ENCODE peak calls at places on chromosomes 3 and 15, in six cellular contexts. I, M, C, L, N and Z are unnamed samples.

GRCh38 chr3:78322780-78323179 is 1282.9 kb downstream of the ROBO2 start:
- DNase-seq in I (no peak), L (peak; percentile 53), N (no peak), C (no peak), M (no peak), Z (no peak)

GRCh38 chr15:39250460-39251186 is 330.3 kb upstream of the THBS1 start:
- DNase-seq in C (no peak), N (no peak), M (no peak), L (no peak), I (no peak), Z (no peak)

GRCh38 chr3:134325722-134326121 is 48.5 kb downstream of the AMOTL2 start:
- DNase-seq in N (peak; percentile 53), L (no peak), I (no peak), C (peak; percentile 26), M (no peak), Z (no peak)

GRCh38 chr15:41941644-41942415 is 30.5 kb downstream of the EHD4 start:
- DNase-seq in I (no peak), N (no peak), C (no peak), M (no peak), L (peak; percentile 78), Z (no peak)

GRCh38 chr3:56769125-56769709 is 32.5 kb downstream of the ARHGEF3 start:
- DNase-seq in I (no peak), M (no peak), L (peak; percentile 19), C (no peak), N (no peak), Z (no peak)

GRCh38 chr15:97929456-97930229 is 30.9 kb upstream of the ARRDC4 start:
- DNase-seq in C (no peak), N (no peak), L (no peak), M (no peak), I (no peak), Z (no peak)

GRCh38 chr15:44102675-44103254 is 92.3 kb downstream of the FRMD5 start:
- DNase-seq in I (no peak), N (peak; percentile 36), C (no peak), M (peak; percentile 99), L (peak; percentile 43), Z (no peak)

GRCh38 chr15:38611228-38611627 is 46.6 kb upstream of the RASGRP1 start:
- DNase-seq in C (no peak), M (no peak), L (no peak), I (no peak), N (no peak), Z (no peak)

GRCh38 chr3:169659096-169659521 is 4.4 kb downstream of the MECOM start:
- DNase-seq in M (no peak), L (peak; percentile 60), C (no peak), N (peak; percentile 62), I (no peak), Z (no peak)

GRCh38 chr15:33157636-33158035 is 36.9 kb downstream of the FMN1 start:
- DNase-seq in N (no peak), C (no peak), M (no peak), I (no peak), L (no peak), Z (no peak)

GRCh38 chr3:139948467-139948866 is 13.5 kb downstream of the CLSTN2 start:
- DNase-seq in C (no peak), M (no peak), N (no peak), I (no peak), L (no peak), Z (no peak)

GRCh38 chr3:30751610-30752299 is 142.7 kb downstream of the GADL1 start:
- DNase-seq in N (no peak), M (peak; percentile 34), L (peak; percentile 71), C (peak; percentile 52), I (peak; percentile 36), Z (no peak)

GRCh38 chr3:152197937-152198336 is 70.8 kb upstream of the MBNL1 start:
- DNase-seq in N (no peak), M (no peak), C (no peak), I (no peak), L (no peak), Z (no peak)

GRCh38 chr15:92580021-92580420 is 75.6 kb downstream of the FAM174B start:
- DNase-seq in L (no peak), N (no peak), M (no peak), C (no peak), I (no peak), Z (no peak)

GRCh38 chr3:11195201-11195600 is 40.9 kb downstream of the HRH1 start:
- DNase-seq in L (no peak), C (no peak), N (no peak), M (peak; percentile 35), I (no peak), Z (no peak)

GRCh38 chr3:123759311-123759710 is 124.8 kb downstream of the MYLK start:
- DNase-seq in N (no peak), I (no peak), M (peak; percentile 37), L (no peak), C (no peak), Z (no peak)

GRCh38 chr3:173214576-173214975 is 73.5 kb upstream of the SPATA16 start:
- DNase-seq in N (no peak), M (no peak), C (no peak), I (no peak), L (no peak), Z (no peak)

GRCh38 chr3:178202199-178202598 is 334.0 kb upstream of the KCNMB2 start:
- DNase-seq in M (no peak), N (no peak), L (no peak), C (no peak), I (no peak), Z (no peak)

GRCh38 chr3:154182322-154182922 is 61.2 kb downstream of the ARHGEF26 start:
- DNase-seq in C (no peak), I (no peak), N (no peak), M (no peak), L (no peak), Z (no peak)

GRCh38 chr15:42508263-42508690 is 12.8 kb downstream of the SNAP23 start:
- DNase-seq in M (peak; percentile 55), C (no peak), I (peak; percentile 76), N (no peak), L (no peak), Z (no peak)

GRCh38 chr3:94004301-94004910 is 24.0 kb downstream of the STX19 start:
- DNase-seq in N (no peak), C (no peak), I (no peak), M (peak; percentile 83), L (peak; percentile 30), Z (no peak)

GRCh38 chr3:24197809-24198208 is 252.7 kb downstream of the NR1D2 start:
- DNase-seq in I (no peak), M (no peak), L (peak; percentile 57), N (peak; percentile 17), C (no peak), Z (no peak)

GRCh38 chr3:150081084-150081483 is 110.4 kb upstream of the PFN2 start:
- DNase-seq in L (no peak), I (no peak), N (no peak), M (peak; percentile 80), C (no peak), Z (no peak)

GRCh38 chr3:23479615-23480323 is 276.6 kb downstream of the UBE2E2 start:
- DNase-seq in I (no peak), M (no peak), C (no peak), L (no peak), N (no peak), Z (no peak)

GRCh38 chr3:193620055-193620454 is 27.0 kb downstream of the OPA1 start:
- DNase-seq in N (no peak), I (no peak), M (no peak), C (no peak), L (no peak), Z (no peak)

GRCh38 chr3:14429237-14429636 is 26.8 kb downstream of the SLC6A6 start:
- DNase-seq in I (no peak), L (no peak), N (no peak), M (peak; percentile 38), C (no peak), Z (no peak)

DNA sequence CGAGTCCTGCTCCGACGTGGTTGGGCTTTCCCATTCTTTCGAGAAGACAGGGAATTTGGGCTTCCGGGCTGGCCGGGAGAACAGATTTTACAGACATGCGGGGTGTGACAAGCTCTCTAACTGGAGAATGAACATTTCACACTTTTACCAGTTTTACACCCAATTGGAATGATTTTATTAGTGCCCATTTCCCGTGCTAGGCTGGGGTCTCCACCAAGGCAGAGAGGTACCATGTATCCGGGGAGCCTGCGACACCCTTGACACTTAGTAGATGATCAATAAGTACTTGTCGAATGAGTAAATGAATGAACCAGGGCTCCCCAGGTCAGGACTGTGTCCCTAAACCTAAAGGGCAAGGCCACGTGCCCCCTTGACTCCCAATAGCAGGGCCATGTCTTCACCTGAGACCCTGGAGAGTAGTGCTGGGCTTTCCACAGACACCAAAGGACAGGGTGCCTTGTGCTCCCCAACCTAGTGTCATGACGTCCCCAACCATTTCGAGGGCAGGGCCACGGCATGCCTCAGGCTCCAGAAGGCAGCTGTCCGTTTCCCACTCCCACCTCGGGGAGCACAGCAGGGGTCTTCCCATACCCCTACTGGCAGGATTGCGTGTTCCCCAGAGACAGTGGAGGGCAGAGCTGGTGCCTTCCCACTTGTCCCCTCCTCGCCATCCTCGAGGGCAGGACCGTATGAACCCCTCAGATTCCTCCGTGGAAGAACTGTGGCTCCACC is 680 bp upstream of the MYD88 start:
- DNase-seq in I (peak; percentile 38), L (peak; percentile 58), C (no peak), M (peak; percentile 80), N (no peak), Z (no peak)
- H3K4me1 ChIP-seq in I (no peaks in the 10 kb centered on the region), L (peaks cover 14% of the 10 kb centered on the region), C (peaks cover 16% of the 10 kb centered on the region), M (peaks cover 15% of the 10 kb centered on the region), N (peaks cover 33% of the 10 kb centered on the region), Z (peaks cover 52% of the 10 kb centered on the region)

GRCh38 chr3:55716044-55716443 is 228.9 kb upstream of the WNT5A start:
- DNase-seq in L (no peak), C (no peak), N (no peak), M (no peak), I (no peak), Z (no peak)
- H3K4me1 ChIP-seq in L (no peaks in the 10 kb centered on the region), C (no peaks in the 10 kb centered on the region), N (no peaks in the 10 kb centered on the region), M (peaks cover 21% of the 10 kb centered on the region), I (peaks cover 8% of the 10 kb centered on the region), Z (no peaks in the 10 kb centered on the region)

DNA sequence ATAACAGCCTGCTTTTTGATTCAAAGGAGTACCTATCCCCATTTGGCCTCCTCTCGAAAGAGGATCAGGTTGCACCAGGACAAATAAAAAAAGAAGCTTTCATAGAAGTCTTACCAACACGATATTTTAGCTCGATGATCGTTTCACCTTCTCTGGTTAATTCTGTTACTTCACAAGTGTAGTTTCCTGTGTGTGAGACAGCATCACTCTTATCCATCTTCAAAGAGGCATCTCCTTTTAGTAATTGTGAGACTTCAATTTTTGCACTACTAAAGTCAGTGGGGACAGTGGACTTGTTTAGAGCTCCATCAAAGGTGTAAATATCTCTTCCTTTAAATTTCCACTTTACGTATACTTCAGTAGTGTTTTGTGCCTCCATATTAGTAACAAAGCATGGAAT is 11.0 kb downstream of the CD47 start:
- DNase-seq in L (no peak), N (no peak), M (no peak), C (no peak), I (no peak), Z (no peak)
- H3K4me1 ChIP-seq in L (no peaks in the 10 kb centered on the region), N (no peaks in the 10 kb centered on the region), M (no peaks in the 10 kb centered on the region), C (no peaks in the 10 kb centered on the region), I (no peaks in the 10 kb centered on the region), Z (peaks cover 24% of the 10 kb centered on the region)

DNA sequence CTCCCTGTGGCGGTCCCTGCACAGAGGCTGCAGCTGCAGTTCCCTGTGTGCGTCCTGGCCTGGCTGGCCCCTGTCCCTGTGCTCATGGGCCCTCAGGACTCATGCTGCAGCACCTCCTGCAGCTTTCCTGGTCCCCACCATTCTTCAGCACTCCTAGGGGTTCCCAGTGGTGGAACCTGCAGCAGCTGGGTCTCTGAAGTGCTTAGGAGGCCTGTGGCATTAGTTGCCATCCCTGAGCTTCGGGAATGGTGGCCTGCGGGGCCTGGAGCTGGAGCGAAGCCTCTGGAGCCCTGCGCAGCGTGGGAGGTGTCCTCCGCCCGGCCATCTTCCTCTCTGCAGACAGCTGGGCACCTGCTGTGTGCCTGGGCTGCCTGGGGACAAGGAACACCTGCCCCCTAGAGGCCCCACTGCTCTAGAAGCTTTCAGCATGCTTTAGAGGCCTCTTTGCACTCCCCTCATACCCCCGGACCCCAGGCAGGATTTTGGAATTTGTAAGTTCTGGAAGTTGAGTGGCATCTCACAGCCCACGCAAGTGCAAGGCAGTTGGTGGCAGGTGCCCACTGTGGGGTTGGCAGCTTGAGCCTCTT is 13.1 kb downstream of the PLXNA1 start:
- DNase-seq in L (no peak), C (no peak), N (no peak), I (no peak), M (no peak), Z (no peak)
- H3K4me1 ChIP-seq in L (no peaks in the 10 kb centered on the region), C (peaks cover 40% of the 10 kb centered on the region), N (no peaks in the 10 kb centered on the region), I (peaks cover 21% of the 10 kb centered on the region), M (peaks cover 7% of the 10 kb centered on the region), Z (peaks cover 96% of the 10 kb centered on the region)